ENCODE peak calls at places on chromosomes 2 and 18, in four cellular contexts. F is mammary epithelial cell, U is WTC11, O is chondrocyte. W is an unnamed sample.

GRCh38 chr18:48472610-48473009 is 63.4 kb upstream of the ZBTB7C start:
- DNase-seq in F (peak), U (no peak), O (no peak), W (no peak)

GRCh38 chr2:59413751-59414570 is 1139.5 kb downstream of the BCL11A start:
- DNase-seq in F (no peak), U (no peak), O (no peak), W (no peak)

GRCh38 chr18:51503351-51503750 is 305.9 kb upstream of the MEX3C start:
- DNase-seq in F (no peak), U (no peak), O (no peak), W (no peak)

GRCh38 chr2:164770421-164770916 is 71.2 kb downstream of the COBLL1 start:
- DNase-seq in F (no peak), U (no peak), O (no peak), W (no peak)

GRCh38 chr2:88818381-88818780 is 126.9 kb downstream of the RPIA start:
- DNase-seq in F (peak), U (no peak), O (no peak), W (no peak)

GRCh38 chr2:160646684-160647444 is 153.3 kb upstream of the RBMS1 start:
- DNase-seq in F (peak), U (no peak), O (no peak), W (no peak)

GRCh38 chr2:69973335-69973735 is 11.9 kb upstream of the ASPRV1 start:
- DNase-seq in F (no peak), U (no peak), O (no peak), W (no peak)

GRCh38 chr2:17056236-17056635 is 390.6 kb upstream of the CYRIA start:
- DNase-seq in F (no peak), U (peak), O (no peak), W (no peak)

GRCh38 chr2:112010751-112011150 is 44.3 kb upstream of the TMEM87B start:
- DNase-seq in F (no peak), U (no peak), O (no peak), W (no peak)

GRCh38 chr2:64036343-64036742 is 17.1 kb upstream of the VPS54 start:
- DNase-seq in F (peak), U (no peak), O (no peak), W (no peak)

GRCh38 chr2:7919510-7919909 is 762.3 kb upstream of the ID2 start:
- DNase-seq in F (no peak), U (no peak), O (no peak), W (no peak)

GRCh38 chr2:128237911-128238697 is 80.6 kb downstream of the HS6ST1 start:
- DNase-seq in F (no peak), U (no peak), O (no peak), W (no peak)

GRCh38 chr2:168450752-168451151 is 5.3 kb upstream of the CERS6 start:
- DNase-seq in F (no peak), U (no peak), O (no peak), W (no peak)

GRCh38 chr2:145599761-145600160 is 1079.8 kb upstream of the ZEB2 start:
- DNase-seq in F (no peak), U (no peak), O (no peak), W (no peak)

GRCh38 chr2:157777425-157777824 is 98.7 kb downstream of the ACVR1 start:
- DNase-seq in F (peak), U (peak), O (no peak), W (peak)

GRCh38 chr18:11808001-11808855 is 43.0 kb upstream of the CHMP1B start:
- DNase-seq in F (peak), U (peak), O (no peak), W (no peak)

GRCh38 chr2:12618576-12618975 is 98.2 kb upstream of the TRIB2 start:
- DNase-seq in F (no peak), U (no peak), O (no peak), W (no peak)

GRCh38 chr2:145652992-145653545 is 1133.2 kb upstream of the ZEB2 start:
- DNase-seq in F (peak), U (no peak), O (no peak), W (no peak)

GRCh38 chr18:54684786-54685185 is 93.7 kb downstream of the DYNAP start:
- DNase-seq in F (no peak), U (peak), O (no peak), W (peak)

GRCh38 chr18:57837917-57838548 is 34.9 kb upstream of the ATP8B1 start:
- DNase-seq in F (peak), U (no peak), O (no peak), W (no peak)

GRCh38 chr2:105721991-105722511 is 22.7 kb upstream of the NCK2 start:
- DNase-seq in F (no peak), U (no peak), O (no peak), W (no peak)

GRCh38 chr18:13587937-13588336 is 138.4 kb downstream of the FAM210A start:
- DNase-seq in F (no peak), U (no peak), O (no peak), W (no peak)

DNA sequence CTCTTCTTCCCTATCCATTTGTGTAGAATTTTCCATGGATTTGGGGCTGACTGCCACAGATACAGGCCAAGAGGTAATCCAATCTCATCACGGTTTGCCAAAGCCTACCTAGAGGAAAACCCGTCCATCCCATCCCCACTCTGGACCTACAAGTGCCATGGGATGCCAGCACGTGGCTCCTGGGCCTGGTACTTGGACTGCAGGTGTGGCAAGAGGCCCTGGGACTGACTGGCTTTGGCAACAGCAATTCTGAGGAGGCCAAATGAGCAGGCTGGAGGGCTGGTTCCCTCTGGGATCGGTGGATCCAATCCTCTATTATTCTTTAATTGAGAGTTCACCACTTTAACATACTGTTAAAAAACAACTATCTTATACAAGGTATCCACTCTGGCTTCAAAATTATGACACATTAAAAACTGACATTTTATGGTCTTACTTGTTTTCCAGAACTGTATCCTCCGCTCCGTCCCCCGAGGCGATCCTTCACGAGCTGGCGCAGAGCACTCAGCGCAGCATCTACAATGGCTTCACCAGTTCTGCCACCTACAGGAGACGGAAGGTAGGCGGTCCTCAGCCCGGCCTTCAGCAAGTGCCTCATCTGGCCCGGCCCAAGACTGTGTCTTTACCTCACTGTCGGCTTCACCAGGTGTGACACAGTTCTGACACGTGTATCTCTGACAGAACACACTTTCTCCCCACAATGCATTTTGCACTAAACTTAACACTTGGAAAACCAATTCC is 19.8 kb downstream of the PDIA6 start:
- DNase-seq in F (no peak), U (peak), O (no peak), W (no peak)
- TF ChIP-seq CTCF in F (no peak), U (no peak), O (peak), W (no peak)

GRCh38 chr2:18422416-18423165 is 137.9 kb downstream of the RDH14 start:
- DNase-seq in F (no peak), U (no peak), O (no peak), W (no peak)

GRCh38 chr2:18423636-18424035 is 136.8 kb downstream of the RDH14 start:
- DNase-seq in F (no peak), U (no peak), O (no peak), W (no peak)

GRCh38 chr2:18426174-18426573 is 134.3 kb downstream of the RDH14 start:
- DNase-seq in F (no peak), U (no peak), O (no peak), W (no peak)

GRCh38 chr2:18428516-18428915 is 131.9 kb downstream of the RDH14 start:
- DNase-seq in F (no peak), U (no peak), O (no peak), W (no peak)

GRCh38 chr2:18425186-18425585 is 135.3 kb downstream of the RDH14 start:
- DNase-seq in F (no peak), U (no peak), O (no peak), W (no peak)
- TF ChIP-seq CTCF in F (no peak), U (no peak), O (peak), W (peak)

GRCh38 chr2:171956135-171956830 is 34.0 kb downstream of the HAT1 start:
- DNase-seq in F (no peak), U (no peak), O (no peak), W (no peak)

GRCh38 chr2:171960570-171960969 is 38.3 kb downstream of the HAT1 start:
- DNase-seq in F (no peak), U (no peak), O (no peak), W (no peak)

GRCh38 chr2:171958475-171958874 is 36.2 kb downstream of the HAT1 start:
- DNase-seq in F (peak), U (no peak), O (no peak), W (no peak)

GRCh38 chr2:171959998-171960397 is 37.7 kb downstream of the HAT1 start:
- DNase-seq in F (no peak), U (no peak), O (no peak), W (no peak)

GRCh38 chr2:171957061-171957460 is 34.8 kb downstream of the HAT1 start:
- DNase-seq in F (peak), U (no peak), O (no peak), W (no peak)
- TF ChIP-seq CTCF in F (no peak), U (no peak), O (peak), W (no peak)

DNA sequence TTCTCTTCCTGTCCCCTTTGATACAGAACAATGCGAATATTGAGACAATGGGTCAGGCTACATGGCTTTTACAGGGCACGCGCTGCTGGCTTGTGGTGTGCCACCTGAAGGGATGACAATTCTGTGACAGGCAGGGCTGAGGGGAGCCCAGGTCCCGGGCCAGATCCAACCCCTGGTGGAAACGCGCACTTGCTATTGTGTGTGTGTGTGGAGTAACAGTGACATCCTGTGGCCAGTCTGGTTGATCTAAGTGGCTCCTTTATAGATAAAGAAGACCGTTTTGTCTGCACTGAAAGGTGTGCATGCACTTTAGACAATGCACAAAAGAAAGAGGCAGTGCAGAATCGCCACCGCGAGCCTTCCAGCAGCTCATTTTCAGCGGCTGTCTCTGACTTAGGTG is 273.6 kb downstream of the HRH4 start:
- DNase-seq in F (peak), U (peak), O (no peak), W (peak)
- TF ChIP-seq CTCF in F (peak), U (no peak), O (peak), W (peak)

GRCh38 chr18:75073654-75074053 is 135.3 kb downstream of the PTGR3 start:
- DNase-seq in F (no peak), U (no peak), O (no peak), W (no peak)

GRCh38 chr18:75075429-75075841 is 133.5 kb downstream of the PTGR3 start:
- DNase-seq in F (no peak), U (no peak), O (no peak), W (no peak)

GRCh38 chr18:75076286-75076685 is 132.7 kb downstream of the PTGR3 start:
- DNase-seq in F (no peak), U (no peak), O (no peak), W (no peak)

GRCh38 chr18:75074196-75075015 is 134.5 kb downstream of the PTGR3 start:
- DNase-seq in F (no peak), U (no peak), O (no peak), W (no peak)

DNA sequence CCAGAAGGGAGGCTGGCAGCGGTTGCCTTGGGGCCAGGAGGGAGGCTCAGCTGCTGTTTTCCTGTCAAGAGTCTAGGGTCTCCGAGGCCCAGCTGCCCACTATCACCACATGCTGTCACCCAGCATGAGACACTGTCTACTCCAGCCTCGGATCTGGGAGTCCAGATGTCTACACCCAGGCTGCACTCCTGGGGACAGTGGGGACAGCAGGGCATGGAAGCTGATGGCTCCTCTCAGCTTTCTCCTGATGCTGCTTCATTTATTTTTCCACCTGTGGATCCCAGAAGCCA is 134.0 kb downstream of the PTGR3 start:
- DNase-seq in F (no peak), U (no peak), O (no peak), W (no peak)
- TF ChIP-seq CTCF in F (no peak), U (no peak), O (no peak), W (no peak)